ENCODE peak calls at places on chromosomes 2 and 18, in ten cellular contexts. One of them, this sample, is unnamed.

GRCh38 chr2:193810533-193810932 is 1615.8 kb upstream of the TMEFF2 start:
- DNase-seq in DMS 273 treated with DMSO at 0.1 percent for 48 hours: no peak
- DNase-seq in activated naive CD4-positive, alpha-beta T cell treated with anti-CD3 and anti-CD28 coated beads for 36 hours: no peak
- DNase-seq in NCI-H774: no peak
- DNase-seq in pancreas: no peak
- DNase-seq in HCEC 1CT: no peak
- DNase-seq in amniotic stem cell: no peak
- DNase-seq in mesendoderm: no peak
- DNase-seq in NCI-H1105 treated with DMSO at 0.1 percent for 48 hours: no peak
- DNase-seq in AG10803: no peak
- DNase-seq in this sample: no peak

GRCh38 chr2:172972005-172972619 is 103.5 kb upstream of the MAP3K20 start:
- DNase-seq in NCI-H774: no peak
- DNase-seq in NCI-H1105 treated with DMSO at 0.1 percent for 48 hours: peak
- DNase-seq in activated naive CD4-positive, alpha-beta T cell treated with anti-CD3 and anti-CD28 coated beads for 36 hours: peak
- DNase-seq in mesendoderm: peak
- DNase-seq in HCEC 1CT: peak
- DNase-seq in AG10803: peak
- DNase-seq in DMS 273 treated with DMSO at 0.1 percent for 48 hours: no peak
- DNase-seq in amniotic stem cell: no peak
- DNase-seq in pancreas: no peak
- DNase-seq in this sample: no peak

GRCh38 chr2:111119847-111120252 is 864 bp upstream of the BCL2L11 start:
- DNase-seq in NCI-H774: no peak
- DNase-seq in pancreas: no peak
- DNase-seq in AG10803: no peak
- DNase-seq in DMS 273 treated with DMSO at 0.1 percent for 48 hours: no peak
- DNase-seq in activated naive CD4-positive, alpha-beta T cell treated with anti-CD3 and anti-CD28 coated beads for 36 hours: no peak
- DNase-seq in NCI-H1105 treated with DMSO at 0.1 percent for 48 hours: no peak
- DNase-seq in amniotic stem cell: no peak
- DNase-seq in mesendoderm: no peak
- DNase-seq in HCEC 1CT: no peak
- DNase-seq in this sample: no peak

GRCh38 chr2:8095978-8096377 is 585.9 kb upstream of the ID2 start:
- DNase-seq in amniotic stem cell: no peak
- DNase-seq in HCEC 1CT: no peak
- DNase-seq in pancreas: no peak
- DNase-seq in NCI-H774: no peak
- DNase-seq in AG10803: no peak
- DNase-seq in activated naive CD4-positive, alpha-beta T cell treated with anti-CD3 and anti-CD28 coated beads for 36 hours: no peak
- DNase-seq in mesendoderm: no peak
- DNase-seq in NCI-H1105 treated with DMSO at 0.1 percent for 48 hours: no peak
- DNase-seq in DMS 273 treated with DMSO at 0.1 percent for 48 hours: no peak
- DNase-seq in this sample: no peak

GRCh38 chr2:125581561-125581960 is 1074.4 kb upstream of the GYPC start:
- DNase-seq in NCI-H1105 treated with DMSO at 0.1 percent for 48 hours: peak
- DNase-seq in NCI-H774: peak
- DNase-seq in activated naive CD4-positive, alpha-beta T cell treated with anti-CD3 and anti-CD28 coated beads for 36 hours: no peak
- DNase-seq in amniotic stem cell: no peak
- DNase-seq in pancreas: no peak
- DNase-seq in DMS 273 treated with DMSO at 0.1 percent for 48 hours: no peak
- DNase-seq in mesendoderm: peak
- DNase-seq in AG10803: no peak
- DNase-seq in HCEC 1CT: no peak
- DNase-seq in this sample: no peak

GRCh38 chr18:73564073-73564472 is 583.6 kb downstream of the FBXO15 start:
- DNase-seq in HCEC 1CT: no peak
- DNase-seq in NCI-H1105 treated with DMSO at 0.1 percent for 48 hours: no peak
- DNase-seq in NCI-H774: no peak
- DNase-seq in activated naive CD4-positive, alpha-beta T cell treated with anti-CD3 and anti-CD28 coated beads for 36 hours: no peak
- DNase-seq in DMS 273 treated with DMSO at 0.1 percent for 48 hours: no peak
- DNase-seq in AG10803: peak
- DNase-seq in amniotic stem cell: peak
- DNase-seq in pancreas: no peak
- DNase-seq in mesendoderm: peak
- DNase-seq in this sample: peak

GRCh38 chr18:66222174-66222573 is 381.7 kb downstream of the CDH19 start:
- DNase-seq in activated naive CD4-positive, alpha-beta T cell treated with anti-CD3 and anti-CD28 coated beads for 36 hours: no peak
- DNase-seq in mesendoderm: no peak
- DNase-seq in DMS 273 treated with DMSO at 0.1 percent for 48 hours: no peak
- DNase-seq in NCI-H774: no peak
- DNase-seq in pancreas: no peak
- DNase-seq in HCEC 1CT: no peak
- DNase-seq in amniotic stem cell: no peak
- DNase-seq in NCI-H1105 treated with DMSO at 0.1 percent for 48 hours: no peak
- DNase-seq in AG10803: no peak
- DNase-seq in this sample: no peak

GRCh38 chr18:12460874-12461273 is 53.1 kb downstream of the PRELID3A start:
- DNase-seq in NCI-H774: no peak
- DNase-seq in DMS 273 treated with DMSO at 0.1 percent for 48 hours: no peak
- DNase-seq in mesendoderm: no peak
- DNase-seq in pancreas: no peak
- DNase-seq in NCI-H1105 treated with DMSO at 0.1 percent for 48 hours: no peak
- DNase-seq in HCEC 1CT: no peak
- DNase-seq in amniotic stem cell: no peak
- DNase-seq in AG10803: no peak
- DNase-seq in activated naive CD4-positive, alpha-beta T cell treated with anti-CD3 and anti-CD28 coated beads for 36 hours: no peak
- DNase-seq in this sample: no peak

GRCh38 chr2:68119504-68119903 is 38.2 kb upstream of the PNO1 start:
- DNase-seq in activated naive CD4-positive, alpha-beta T cell treated with anti-CD3 and anti-CD28 coated beads for 36 hours: no peak
- DNase-seq in NCI-H1105 treated with DMSO at 0.1 percent for 48 hours: no peak
- DNase-seq in DMS 273 treated with DMSO at 0.1 percent for 48 hours: no peak
- DNase-seq in pancreas: no peak
- DNase-seq in mesendoderm: peak
- DNase-seq in NCI-H774: no peak
- DNase-seq in amniotic stem cell: no peak
- DNase-seq in HCEC 1CT: no peak
- DNase-seq in AG10803: no peak
- DNase-seq in this sample: no peak

GRCh38 chr18:58104071-58104470 is 60.0 kb downstream of the NEDD4L start:
- DNase-seq in mesendoderm: no peak
- DNase-seq in NCI-H774: no peak
- DNase-seq in amniotic stem cell: no peak
- DNase-seq in DMS 273 treated with DMSO at 0.1 percent for 48 hours: no peak
- DNase-seq in pancreas: no peak
- DNase-seq in NCI-H1105 treated with DMSO at 0.1 percent for 48 hours: no peak
- DNase-seq in activated naive CD4-positive, alpha-beta T cell treated with anti-CD3 and anti-CD28 coated beads for 36 hours: no peak
- DNase-seq in HCEC 1CT: no peak
- DNase-seq in AG10803: no peak
- DNase-seq in this sample: no peak

This sample was measured in BJ.